ENCODE peak calls at places on chromosomes 4 and X, in ten cellular contexts. R is AML-193; B is fibroblast of the aortic adventitia; C is A172; A is GM12892; L is stimulated activated CD8-positive, alpha-beta memory T cell treated with anti-CD3 and anti-CD28 coated beads, Interleukin-7, amount 100 ng/mL, for 24 hours; H is endodermal cell; N is WTC11; X is CD4-positive, alpha-beta T cell; M is AG09319. D is an unnamed sample.

GRCh38 chrX:154661200-154661599 is 7.8 kb upstream of the CTAG2 start:
- DNase-seq in R (no peak), B (no peak), C (no peak), A (no peak), L (no peak), H (no peak), N (no peak), X (no peak), M (no peak), D (no peak)

GRCh38 chr4:152356428-152357034 is 179.4 kb downstream of the FBXW7 start:
- DNase-seq in R (peak), B (peak), C (no peak), A (no peak), L (no peak), H (no peak), N (no peak), X (no peak), M (no peak), D (no peak)

GRCh38 chrX:44244008-44244407 is 99.5 kb downstream of the EFHC2 start:
- DNase-seq in R (no peak), B (peak), C (peak), A (no peak), L (no peak), H (no peak), N (no peak), X (no peak), M (peak), D (peak)

GRCh38 chrX:153635788-153636668 is 11.0 kb upstream of the DUSP9 start:
- DNase-seq in R (peak), B (no peak), C (peak), A (no peak), L (no peak), H (peak), N (peak), X (no peak), M (no peak), D (no peak)

GRCh38 chrX:149683966-149684730 is 27.7 kb upstream of the MAGEA11 start:
- DNase-seq in R (no peak), B (no peak), C (no peak), A (no peak), L (no peak), H (peak), N (no peak), X (no peak), M (no peak), D (no peak)

GRCh38 chrX:45852884-45853283 is 652.2 kb upstream of the DIPK2B start:
- DNase-seq in R (no peak), B (no peak), C (peak), A (no peak), L (no peak), H (no peak), N (no peak), X (no peak), M (no peak), D (no peak)

GRCh38 chr4:186798951-186799659 is 75.4 kb upstream of the FAT1 start:
- DNase-seq in R (no peak), B (peak), C (no peak), A (no peak), L (no peak), H (no peak), N (no peak), X (no peak), M (no peak), D (no peak)

GRCh38 chr4:44859477-44859876 is 133.1 kb upstream of the GNPDA2 start:
- DNase-seq in R (no peak), B (no peak), C (no peak), A (no peak), L (no peak), H (no peak), N (no peak), X (no peak), M (no peak), D (no peak)

GRCh38 chrX:2500091-2500680 is 590 bp downstream of the DHRSX start:
- DNase-seq in R (no peak), B (peak), C (peak), A (peak), L (no peak), H (peak), N (peak), X (no peak), M (no peak), D (no peak)